ENCODE peak calls at places on chromosomes 12 and 14, in four cellular contexts. U, O, L and R are unnamed samples.

GRCh38 chr14:103488960-103489359 is 33.7 kb downstream of the CKB start:
- DNase-seq in U (no peak), O (no peak), L (no peak), R (no peak)

GRCh38 chr12:107441906-107442305 is 243.7 kb upstream of the PWP1 start:
- DNase-seq in U (no peak), O (no peak), L (no peak), R (no peak)

GRCh38 chr14:92352158-92352985 is 29.4 kb downstream of the SLC24A4 start:
- DNase-seq in U (no peak), O (peak; percentile 40), L (no peak), R (no peak)

GRCh38 chr14:74620497-74620921 is 8.5 kb upstream of the LTBP2 start:
- DNase-seq in U (no peak), O (peak; percentile 90), L (no peak), R (peak; percentile 95)

GRCh38 chr12:120688527-120689071 is 1.6 kb downstream of the MLEC start:
- DNase-seq in U (no peak), O (no peak), L (no peak), R (no peak)

GRCh38 chr12:91109148-91109564 is 2.1 kb downstream of the LUM start:
- DNase-seq in U (peak; percentile 85), O (peak; percentile 27), L (peak; percentile 76), R (no peak)

GRCh38 chr12:31482816-31483215 is 108.1 kb downstream of the DENND5B start:
- DNase-seq in U (no peak), O (peak; percentile 51), L (no peak), R (no peak)

GRCh38 chr14:103172921-103173320 is 49.7 kb downstream of the TNFAIP2 start:
- DNase-seq in U (peak; percentile 25), O (no peak), L (no peak), R (no peak)

GRCh38 chr14:33019346-33019745 is 80.7 kb downstream of the NPAS3 start:
- DNase-seq in U (no peak), O (no peak), L (no peak), R (no peak)

GRCh38 chr12:53190108-53190729 is 9.5 kb upstream of the CSAD start:
- DNase-seq in U (peak; percentile 86), O (peak; percentile 23), L (peak; percentile 87), R (no peak)

GRCh38 chr14:103688906-103689902 is 26.0 kb downstream of the XRCC3 start:
- DNase-seq in U (no peak), O (no peak), L (no peak), R (no peak)

GRCh38 chr14:74596747-74597456 is 15.1 kb downstream of the LTBP2 start:
- DNase-seq in U (no peak), O (no peak), L (peak; percentile 40), R (no peak)

GRCh38 chr12:20148241-20148640 is 220.1 kb upstream of the PDE3A start:
- DNase-seq in U (no peak), O (no peak), L (no peak), R (no peak)

DNA sequence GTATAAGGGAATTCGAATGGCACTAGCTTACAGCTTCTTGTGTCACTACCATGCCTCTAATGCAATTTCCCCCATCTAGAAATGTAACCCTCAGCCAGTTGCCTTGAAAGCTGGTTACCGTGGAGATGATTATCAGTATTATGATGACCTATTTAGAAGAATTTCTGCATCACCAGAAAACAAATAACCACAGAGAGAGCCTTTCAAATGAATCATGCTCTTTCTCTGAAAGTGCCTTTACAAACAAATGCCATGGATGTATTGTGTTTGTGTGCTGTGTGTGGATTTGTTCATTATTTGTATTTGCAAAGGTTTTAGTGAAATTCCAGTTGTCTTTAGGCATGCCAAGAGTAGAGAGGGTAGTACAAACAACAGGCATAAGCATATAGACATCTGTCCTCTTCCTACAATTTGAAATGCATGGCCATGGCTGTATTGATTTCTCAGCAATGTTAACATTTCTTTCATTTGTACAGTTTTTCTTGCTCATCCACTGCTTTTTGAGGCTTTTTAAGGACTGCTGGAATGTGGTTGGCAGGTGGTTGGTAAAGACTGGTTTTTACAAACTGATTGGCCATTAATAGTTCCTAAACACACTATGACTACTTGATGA is 266.5 kb downstream of the PAWR start:
- DNase-seq in U (no peak), O (no peak), L (no peak), R (peak; percentile 96)
- H3K4me3 ChIP-seq in U (no peak overlapping the region), O (no peak overlapping the region), L (no peak overlapping the region), R (no peak overlapping the region)

GRCh38 chr12:111215891-111216290 is 153.0 kb downstream of the PHETA1 start:
- DNase-seq in U (no peak), O (no peak), L (no peak), R (no peak)

GRCh38 chr12:111209779-111210178 is 159.1 kb downstream of the PHETA1 start:
- DNase-seq in U (no peak), O (no peak), L (no peak), R (no peak)

GRCh38 chr12:111216387-111217159 is 152.3 kb downstream of the PHETA1 start:
- DNase-seq in U (no peak), O (no peak), L (no peak), R (no peak)

GRCh38 chr12:111211910-111212757 is 156.8 kb downstream of the PHETA1 start:
- DNase-seq in U (no peak), O (no peak), L (no peak), R (no peak)
- TF ChIP-seq CTCF in U (no peak), O (no peak), L (no peak), R (no peak)

GRCh38 chr12:130263025-130263424 is 74.7 kb upstream of the PIWIL1 start:
- DNase-seq in U (no peak), O (no peak), L (no peak), R (no peak)
- H3K4me3 ChIP-seq in U (no peak overlapping the region), O (no peak overlapping the region), L (no peak overlapping the region), R (no peak overlapping the region)

GRCh38 chr14:100904307-100905019 is 941 bp upstream of the RTL1 start:
- DNase-seq in U (peak; percentile 52), O (no peak), L (no peak), R (no peak)
- TF ChIP-seq CTCF in U (no peak), O (peak; percentile 43), L (no peak), R (peak; percentile 45)

DNA sequence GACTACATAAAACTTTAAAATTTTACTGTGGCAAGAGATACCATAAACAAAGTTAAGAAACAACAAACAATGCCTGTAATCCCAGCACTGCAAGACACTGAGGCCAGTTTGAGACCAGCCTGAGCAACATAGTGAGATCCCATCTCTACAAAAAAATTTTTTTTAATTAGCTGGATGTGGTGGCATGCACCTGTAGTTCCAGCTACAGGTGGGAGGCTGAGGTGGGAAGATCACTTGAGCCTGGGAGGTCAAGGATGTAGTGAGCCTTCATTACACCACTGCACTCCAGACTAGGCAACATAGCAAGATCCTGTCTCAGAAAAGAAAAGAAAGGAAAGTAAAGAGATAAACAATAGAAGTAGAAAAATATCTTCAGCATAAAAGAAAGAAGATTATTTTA is 3.3 kb upstream of the TEX52 start:
- DNase-seq in U (no peak), O (no peak), L (no peak), R (no peak)
- H3K4me3 ChIP-seq in U (no peak overlapping the region), O (no peak overlapping the region), L (no peak overlapping the region), R (no peak overlapping the region)